ENCODE peak calls at places on chromosomes 4 and X, in four cellular contexts. I, L, G and A are unnamed samples.
A peak's percentile ranks its signal among the peaks of the same experiment; 100 is the strongest.

GRCh38 chrX:96372313-96373046 is 312.2 kb upstream of the DIAPH2 start:
- DNase-seq in G (peak; percentile 67), I (no peak), L (peak; percentile 66), A (peak; percentile 2)

GRCh38 chr4:61079976-61080375 is 120.2 kb upstream of the ADGRL3 start:
- DNase-seq in G (no peak), I (no peak), L (no peak), A (no peak)

GRCh38 chr4:78710536-78710935 is 65.6 kb upstream of the BMP2K start:
- DNase-seq in I (no peak), G (no peak), L (no peak), A (no peak)

GRCh38 chrX:10617964-10618342 is 2.4 kb downstream of the MID1 start:
- DNase-seq in L (peak; percentile 55), I (no peak), G (no peak), A (no peak)

GRCh38 chr4:184443318-184443717 is 31.0 kb downstream of the IRF2 start:
- DNase-seq in G (no peak), I (no peak), L (no peak), A (no peak)

GRCh38 chr4:37865450-37865849 is 25.4 kb upstream of the TBC1D1 start:
- DNase-seq in G (no peak), I (no peak), L (no peak), A (no peak)

GRCh38 chr4:127403523-127404084 is 229.2 kb upstream of the INTU start:
- DNase-seq in L (no peak), G (no peak), I (no peak), A (no peak)

GRCh38 chr4:53693909-53694308 is 102.6 kb upstream of the LNX1 start:
- DNase-seq in L (no peak), I (no peak), G (no peak), A (no peak)

GRCh38 chr4:112213850-112214249 is 17.7 kb upstream of the AP1AR start:
- DNase-seq in L (no peak), I (no peak), G (peak; percentile 61), A (no peak)

GRCh38 chrX:13938053-13938765 is 91.5 kb downstream of the GEMIN8 start:
- DNase-seq in I (no peak), L (peak; percentile 0), G (peak; percentile 16), A (no peak)

GRCh38 chr4:845836-846251 is 19.9 kb upstream of the CPLX1 start:
- DNase-seq in I (no peak), G (no peak), L (no peak), A (no peak)

GRCh38 chrX:136190038-136190437 is 42.7 kb downstream of the FHL1 start:
- DNase-seq in G (no peak), L (no peak), I (no peak), A (no peak)

GRCh38 chr4:153022233-153022632 is 86.1 kb downstream of the FHDC1 start:
- DNase-seq in I (no peak), G (no peak), L (no peak), A (no peak)

GRCh38 chrX:123202523-123202922 is 18.4 kb downstream of the GRIA3 start:
- DNase-seq in L (no peak), G (no peak), I (no peak), A (no peak)

GRCh38 chrX:45668686-45669443 is 468.2 kb upstream of the DIPK2B start:
- DNase-seq in I (no peak), G (no peak), L (no peak), A (no peak)

GRCh38 chr4:80138556-80139538 is 58.5 kb upstream of the PRDM8 start:
- DNase-seq in I (no peak), G (peak; percentile 89), L (no peak), A (no peak)

GRCh38 chr4:73788411-73788810 is 48.0 kb downstream of the CXCL8 start:
- DNase-seq in L (no peak), I (no peak), G (no peak), A (no peak)

GRCh38 chr4:10701702-10702460 is 17.3 kb upstream of the CLNK start:
- DNase-seq in I (no peak), L (no peak), G (no peak), A (no peak)

GRCh38 chr4:20137176-20137575 is 114.5 kb upstream of the SLIT2 start:
- DNase-seq in L (no peak), I (no peak), G (no peak), A (no peak)

GRCh38 chr4:114400531-114400930 is 198.1 kb upstream of the UGT8 start:
- DNase-seq in G (no peak), L (no peak), I (no peak), A (no peak)

GRCh38 chrX:150363561-150364346 is 637 bp downstream of the MAMLD1 start:
- DNase-seq in L (peak; percentile 61), I (no peak), G (peak; percentile 14), A (no peak)

GRCh38 chr4:157514711-157515110 is 294.2 kb downstream of the GRIA2 start:
- DNase-seq in I (peak; percentile 39), L (no peak), G (peak; percentile 3), A (no peak)

GRCh38 chrX:134654398-134655012 is 3.8 kb downstream of the PLAC1 start:
- DNase-seq in L (no peak), I (no peak), G (no peak), A (no peak)

GRCh38 chr4:108370291-108370690 is 201.6 kb upstream of the LEF1 start:
- DNase-seq in L (no peak), G (no peak), I (no peak), A (no peak)

GRCh38 chrX:46477435-46477834 is 67.8 kb downstream of the ZNF674 start:
- DNase-seq in G (no peak), L (no peak), I (no peak), A (no peak)

DNA sequence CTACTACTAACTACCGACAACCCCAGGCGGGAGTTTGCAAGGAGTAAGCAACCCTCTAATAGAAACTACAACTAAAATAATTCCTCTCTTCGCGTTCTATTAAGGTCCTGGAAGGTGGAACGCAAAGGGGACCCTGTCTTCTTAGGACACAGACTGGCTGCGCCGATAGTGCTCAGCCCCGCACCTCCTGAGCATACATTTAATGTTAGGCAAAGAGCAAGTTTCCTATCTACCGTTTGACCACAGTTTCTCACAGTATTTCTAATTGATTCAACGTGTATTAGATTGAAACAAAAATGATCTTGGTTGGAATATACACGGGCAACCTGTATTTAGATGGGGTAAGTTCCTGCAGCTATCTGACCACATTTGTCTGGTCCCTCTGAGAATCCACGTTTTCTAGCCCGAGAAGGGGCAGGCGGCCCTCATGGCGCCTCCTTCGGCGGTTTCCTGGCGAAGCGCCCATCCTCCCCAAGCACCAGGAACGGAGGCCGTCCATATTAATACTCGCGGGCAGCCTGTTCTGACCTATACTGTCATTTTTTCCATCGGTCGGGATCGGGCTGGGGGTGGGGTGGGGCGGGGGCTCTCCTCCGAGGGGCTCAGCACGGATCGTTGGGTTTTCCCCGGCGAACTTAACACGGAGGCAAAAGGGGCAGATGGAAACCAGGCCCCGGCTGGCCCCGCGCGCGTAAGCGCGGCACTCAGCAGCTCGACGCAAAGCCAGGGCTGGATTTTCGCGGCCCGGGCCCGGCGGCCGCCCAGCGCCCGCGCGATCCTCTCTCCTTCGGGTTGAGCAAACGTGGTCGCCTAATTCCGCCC is 77.0 kb upstream of the BCOR start:
- DNase-seq in G (peak; percentile 72), I (no peak), L (peak; percentile 33), A (no peak)
- TF ChIP-seq POLR2A in G (no peak), I (no peak), L (no peak), A (no peak)

GRCh38 chr4:176319704-176320339 is at the start of gene SPCS3:
- DNase-seq in G (peak; percentile 94), I (peak; percentile 79), L (peak; percentile 90), A (peak; percentile 53)
- TF ChIP-seq POLR2A in G (peak; percentile 92), I (peak; percentile 74), L (peak; percentile 93), A (peak; percentile 98)

DNA sequence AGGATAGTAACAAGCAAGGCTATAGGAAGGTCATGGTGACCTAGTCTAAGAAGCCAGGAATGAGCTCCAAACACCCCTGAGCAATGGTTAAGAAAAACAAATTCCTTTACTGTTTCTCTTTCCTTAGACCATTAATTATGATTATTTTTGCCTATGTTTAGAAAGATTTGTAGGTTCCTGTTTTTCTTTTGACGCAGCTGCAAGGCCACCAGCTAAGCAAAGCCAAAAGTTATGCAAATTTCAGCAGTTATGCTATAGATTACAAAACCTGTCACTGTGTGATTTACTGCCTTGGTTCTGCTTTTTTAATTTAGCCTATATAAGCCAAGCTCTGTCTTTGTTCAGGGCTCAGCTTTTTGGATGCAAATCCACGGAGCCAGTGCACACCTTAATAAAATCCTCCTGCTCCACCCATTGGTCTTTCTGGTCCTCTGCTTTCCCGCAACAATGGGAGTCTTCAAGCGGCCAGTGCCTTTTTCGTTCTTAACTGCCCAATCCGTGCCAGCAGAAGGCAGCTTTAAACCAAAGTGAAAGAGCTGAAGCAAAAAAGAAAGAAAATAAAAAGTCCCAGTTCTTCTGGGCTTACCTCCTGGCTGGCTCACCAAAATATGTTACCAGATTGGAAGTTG is 1.4 kb upstream of the CEP135 start:
- DNase-seq in L (no peak), G (peak; percentile 87), I (no peak), A (no peak)
- TF ChIP-seq POLR2A in L (no peak), G (no peak), I (no peak), A (no peak)

GRCh38 chr4:139015948-139016451 is 419 bp downstream of the NOCT start:
- DNase-seq in I (no peak), G (peak; percentile 60), L (peak; percentile 19), A (no peak)

GRCh38 chr4:139018501-139018900 is 2.9 kb downstream of the NOCT start:
- DNase-seq in I (no peak), L (no peak), G (peak; percentile 25), A (no peak)

GRCh38 chr4:139017861-139018260 is 2.3 kb downstream of the NOCT start:
- DNase-seq in L (no peak), I (no peak), G (peak; percentile 68), A (no peak)

GRCh38 chr4:139014391-139015268 is 951 bp upstream of the NOCT start:
- DNase-seq in L (peak; percentile 84), I (no peak), G (peak; percentile 39), A (peak; percentile 46)

DNA sequence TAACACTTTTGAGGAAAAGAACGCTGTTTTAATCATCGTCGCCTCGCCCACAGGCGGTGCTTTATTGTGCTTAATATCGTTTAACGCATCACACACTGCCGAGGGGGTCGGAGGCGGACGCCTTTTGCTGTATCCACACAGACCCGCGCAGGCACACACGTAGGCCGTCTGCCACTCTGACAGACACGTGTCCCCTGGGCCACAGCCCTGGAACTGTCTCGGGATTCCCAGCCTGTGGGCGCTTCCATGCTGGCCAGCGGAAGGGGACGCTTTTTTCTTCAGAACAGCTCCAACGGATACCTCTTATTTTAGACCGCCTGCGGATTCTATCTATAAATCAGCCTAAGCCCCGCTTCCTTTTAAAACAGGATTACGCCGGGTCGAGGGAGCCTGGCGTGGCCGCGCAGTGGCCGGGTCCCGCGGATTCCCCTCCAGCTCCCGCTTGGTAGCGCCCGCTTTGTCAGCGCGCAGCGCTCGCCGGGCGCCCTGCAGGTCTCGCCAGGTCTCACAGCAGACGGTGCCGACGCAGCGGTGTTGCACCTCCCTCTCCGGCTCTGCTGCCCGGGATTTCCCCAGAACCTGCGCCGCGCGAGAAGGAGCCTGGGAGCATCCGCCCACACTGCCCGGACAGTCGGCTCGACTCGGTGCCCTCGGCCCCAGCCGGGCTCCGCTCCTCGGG is at the start of gene NOCT:
- DNase-seq in L (peak; percentile 91), G (peak; percentile 94), I (peak; percentile 47), A (peak; percentile 56)
- TF ChIP-seq POLR2A in L (peak; percentile 95), G (peak; percentile 94), I (peak; percentile 75), A (peak; percentile 99)

GRCh38 chrX:154097003-154097596 is 417 bp downstream of the MECP2 start:
- DNase-seq in L (peak; percentile 69), I (no peak), G (peak; percentile 80), A (peak; percentile 60)
- TF ChIP-seq POLR2A in L (no peak), I (no peak), G (no peak), A (no peak)

GRCh38 chrX:48917139-48917980 is 1.5 kb downstream of the PIM2 start:
- DNase-seq in I (peak; percentile 68), L (peak; percentile 92), G (peak; percentile 92), A (peak; percentile 45)
- TF ChIP-seq POLR2A in I (no peak), L (no peak), G (no peak), A (no peak)